ENCODE peak calls at places on chromosomes 3 and 15, in five cellular contexts. N is cardiac muscle cell, D is HTR-8/SVneo, E is H9, Q is T-helper 1 cell. S is an unnamed sample.

GRCh38 chr3:123817413-123817812 is 66.7 kb downstream of the MYLK start:
- DNase-seq in E (no peak), N (no peak), D (no peak), Q (no peak), S (no peak)

GRCh38 chr3:45772341-45773035 is 23.8 kb downstream of the SLC6A20 start:
- DNase-seq in N (no peak), E (no peak), D (no peak), Q (no peak), S (no peak)

GRCh38 chr3:42852443-42852842 is 23.2 kb downstream of the CYP8B1 start:
- DNase-seq in Q (no peak), E (no peak), N (no peak), D (no peak), S (no peak)

GRCh38 chr3:146265720-146266119 is 14.8 kb upstream of the PLSCR4 start:
- DNase-seq in N (no peak), E (no peak), D (no peak), Q (no peak), S (no peak)

GRCh38 chr3:153463895-153464294 is 301.9 kb downstream of the RAP2B start:
- DNase-seq in N (no peak), D (no peak), Q (no peak), E (no peak), S (no peak)

GRCh38 chr3:14428087-14429067 is 26.0 kb downstream of the SLC6A6 start:
- DNase-seq in N (no peak), D (no peak), Q (no peak), E (no peak), S (peak; percentile 76)

GRCh38 chr3:151037746-151038145 is 47.7 kb upstream of the MED12L start:
- DNase-seq in N (no peak), D (peak; percentile 82), Q (no peak), E (no peak), S (no peak)

GRCh38 chr15:96585634-96586386 is 255.3 kb downstream of the NR2F2 start:
- DNase-seq in D (peak; percentile 17), N (no peak), E (no peak), Q (no peak), S (no peak)

GRCh38 chr3:93843981-93844380 is 129.7 kb downstream of the PROS1 start:
- DNase-seq in N (no peak), D (peak; percentile 26), E (no peak), Q (no peak), S (no peak)

GRCh38 chr15:39228889-39229288 is 352.0 kb upstream of the THBS1 start:
- DNase-seq in E (no peak), D (no peak), N (no peak), Q (no peak), S (no peak)

GRCh38 chr3:194272861-194273266 is 78.3 kb downstream of the CPN2 start:
- DNase-seq in D (no peak), E (no peak), Q (no peak), N (no peak), S (peak; percentile 34)

GRCh38 chr15:42364529-42364928 is 5.2 kb downstream of the CAPN3 start:
- DNase-seq in E (no peak), Q (no peak), N (peak; percentile 60), D (no peak), S (no peak)

GRCh38 chr3:71369733-71370391 is 213.7 kb downstream of the FOXP1 start:
- DNase-seq in E (no peak), Q (no peak), D (no peak), N (no peak), S (no peak)

GRCh38 chr15:37891754-37892368 is 42.6 kb upstream of the TMCO5A start:
- DNase-seq in E (peak; percentile 30), D (no peak), Q (no peak), N (peak; percentile 71), S (no peak)

GRCh38 chr3:194148383-194148782 is 12.4 kb downstream of the HES1 start:
- DNase-seq in E (no peak), Q (no peak), N (no peak), D (peak; percentile 26), S (no peak)

GRCh38 chr3:196181127-196181546 is 30.1 kb downstream of the ZDHHC19 start:
- DNase-seq in E (no peak), Q (no peak), D (no peak), N (no peak), S (no peak)

GRCh38 chr3:79255696-79256095 is 512.1 kb downstream of the ROBO1 start:
- DNase-seq in N (no peak), D (no peak), Q (no peak), E (no peak), S (no peak)